ENCODE peak calls at places on chromosomes 11 and 22, in seven cellular contexts. One of them, this sample, is unnamed.

GRCh38 chr11:44979536-44980399 is 29.1 kb upstream of the TP53I11 start:
- DNase-seq in coronary artery: no peak
- DNase-seq in uterus: no peak
- DNase-seq in RWPE1: peak
- DNase-seq in HFF-Myc: no peak
- DNase-seq in WTC11: no peak
- DNase-seq in neural crest cell: no peak
- DNase-seq in this sample: no peak

GRCh38 chr11:34633990-34634725 is 13.3 kb downstream of the EHF start:
- DNase-seq in coronary artery: no peak
- DNase-seq in uterus: no peak
- DNase-seq in RWPE1: no peak
- DNase-seq in HFF-Myc: no peak
- DNase-seq in WTC11: no peak
- DNase-seq in neural crest cell: no peak
- DNase-seq in this sample: no peak

GRCh38 chr11:86949995-86950993 is 4.9 kb downstream of the FZD4 start:
- DNase-seq in coronary artery: no peak
- DNase-seq in uterus: no peak
- DNase-seq in RWPE1: no peak
- DNase-seq in HFF-Myc: no peak
- DNase-seq in WTC11: no peak
- DNase-seq in neural crest cell: no peak
- DNase-seq in this sample: no peak

GRCh38 chr11:122074022-122074421 is 42.0 kb downstream of the BLID start:
- DNase-seq in coronary artery: no peak
- DNase-seq in uterus: no peak
- DNase-seq in RWPE1: no peak
- DNase-seq in HFF-Myc: no peak
- DNase-seq in WTC11: no peak
- DNase-seq in neural crest cell: no peak
- DNase-seq in this sample: no peak

GRCh38 chr11:28759311-28759710 is 651.1 kb downstream of the METTL15 start:
- DNase-seq in coronary artery: no peak
- DNase-seq in uterus: no peak
- DNase-seq in RWPE1: peak
- DNase-seq in HFF-Myc: no peak
- DNase-seq in WTC11: no peak
- DNase-seq in neural crest cell: no peak
- DNase-seq in this sample: no peak

GRCh38 chr11:83292709-83293435 is 6.7 kb upstream of the CCDC90B start:
- DNase-seq in coronary artery: no peak
- DNase-seq in uterus: no peak
- DNase-seq in RWPE1: peak
- DNase-seq in HFF-Myc: peak
- DNase-seq in WTC11: no peak
- DNase-seq in neural crest cell: peak
- DNase-seq in this sample: no peak

GRCh38 chr11:110759972-110760381 is 47.7 kb upstream of the ARHGAP20 start:
- DNase-seq in coronary artery: no peak
- DNase-seq in uterus: no peak
- DNase-seq in RWPE1: no peak
- DNase-seq in HFF-Myc: no peak
- DNase-seq in WTC11: no peak
- DNase-seq in neural crest cell: no peak
- DNase-seq in this sample: no peak

GRCh38 chr11:19617830-19618523 is 94.7 kb upstream of the NAV2 start:
- DNase-seq in coronary artery: no peak
- DNase-seq in uterus: no peak
- DNase-seq in RWPE1: no peak
- DNase-seq in HFF-Myc: no peak
- DNase-seq in WTC11: no peak
- DNase-seq in neural crest cell: no peak
- DNase-seq in this sample: no peak

GRCh38 chr11:129366737-129367597 is 8.7 kb upstream of the BARX2 start:
- DNase-seq in coronary artery: no peak
- DNase-seq in uterus: no peak
- DNase-seq in RWPE1: no peak
- DNase-seq in HFF-Myc: no peak
- DNase-seq in WTC11: no peak
- DNase-seq in neural crest cell: no peak
- DNase-seq in this sample: no peak

GRCh38 chr22:24805790-24806662 is at the start of gene SGSM1:
- DNase-seq in coronary artery: peak
- DNase-seq in uterus: peak
- DNase-seq in RWPE1: peak
- DNase-seq in HFF-Myc: no peak
- DNase-seq in WTC11: peak
- DNase-seq in neural crest cell: peak
- DNase-seq in this sample: no peak

DNA sequence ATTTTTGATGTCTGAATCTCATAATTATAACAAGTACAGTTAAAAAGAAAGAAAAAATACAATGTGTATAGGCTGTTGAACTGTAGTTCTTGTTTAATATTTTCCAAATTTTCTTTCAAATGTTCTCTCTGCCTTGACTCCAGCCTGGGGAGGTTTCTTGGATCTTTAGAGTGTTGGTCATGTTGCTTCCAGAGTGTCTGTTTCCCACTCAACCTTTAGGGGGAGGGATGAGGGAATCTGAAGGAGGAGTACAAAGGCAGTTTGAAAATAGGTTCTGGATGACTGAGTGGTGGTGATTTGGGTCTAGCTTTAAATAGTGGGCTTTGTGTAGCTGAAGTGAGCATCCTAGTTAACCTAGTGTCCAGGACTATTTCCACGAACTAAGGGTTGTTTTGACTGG is 2.0 kb downstream of the CTNND1 start:
- DNase-seq in coronary artery: no peak
- DNase-seq in uterus: no peak
- DNase-seq in RWPE1: peak
- DNase-seq in HFF-Myc: no peak
- DNase-seq in WTC11: no peak
- DNase-seq in neural crest cell: no peak
- DNase-seq in this sample: no peak
- TF ChIP-seq CTCF in coronary artery: no peak
- TF ChIP-seq CTCF in uterus: peak
- TF ChIP-seq CTCF in RWPE1: peak
- TF ChIP-seq CTCF in HFF-Myc: peak
- TF ChIP-seq CTCF in WTC11: no peak
- TF ChIP-seq CTCF in neural crest cell: peak
- TF ChIP-seq CTCF in this sample: peak

GRCh38 chr11:12540913-12541587 is 133.2 kb upstream of the TEAD1 start:
- DNase-seq in coronary artery: no peak
- DNase-seq in uterus: peak
- DNase-seq in RWPE1: peak
- DNase-seq in HFF-Myc: no peak
- DNase-seq in WTC11: no peak
- DNase-seq in neural crest cell: no peak
- DNase-seq in this sample: peak
- TF ChIP-seq CTCF in coronary artery: no peak
- TF ChIP-seq CTCF in uterus: peak
- TF ChIP-seq CTCF in RWPE1: no peak
- TF ChIP-seq CTCF in HFF-Myc: peak
- TF ChIP-seq CTCF in WTC11: no peak
- TF ChIP-seq CTCF in neural crest cell: no peak
- TF ChIP-seq CTCF in this sample: peak

GRCh38 chr11:119694334-119694733 is 34.7 kb downstream of the NECTIN1 start:
- DNase-seq in coronary artery: no peak
- DNase-seq in uterus: no peak
- DNase-seq in RWPE1: no peak
- DNase-seq in HFF-Myc: no peak
- DNase-seq in WTC11: no peak
- DNase-seq in neural crest cell: no peak
- DNase-seq in this sample: no peak
- TF ChIP-seq CTCF in coronary artery: no peak
- TF ChIP-seq CTCF in uterus: no peak
- TF ChIP-seq CTCF in RWPE1: no peak
- TF ChIP-seq CTCF in HFF-Myc: no peak
- TF ChIP-seq CTCF in WTC11: no peak
- TF ChIP-seq CTCF in neural crest cell: no peak
- TF ChIP-seq CTCF in this sample: no peak

GRCh38 chr22:44667829-44668189 is 34.2 kb upstream of the PRR5 start:
- DNase-seq in coronary artery: no peak
- DNase-seq in uterus: no peak
- DNase-seq in RWPE1: no peak
- DNase-seq in HFF-Myc: no peak
- DNase-seq in WTC11: no peak
- DNase-seq in neural crest cell: no peak
- DNase-seq in this sample: no peak

GRCh38 chr22:44670220-44670983 is 31.6 kb upstream of the PRR5 start:
- DNase-seq in coronary artery: no peak
- DNase-seq in uterus: no peak
- DNase-seq in RWPE1: no peak
- DNase-seq in HFF-Myc: no peak
- DNase-seq in WTC11: no peak
- DNase-seq in neural crest cell: no peak
- DNase-seq in this sample: no peak

GRCh38 chr22:44668190-44668885 is 33.7 kb upstream of the PRR5 start:
- DNase-seq in coronary artery: no peak
- DNase-seq in uterus: no peak
- DNase-seq in RWPE1: no peak
- DNase-seq in HFF-Myc: no peak
- DNase-seq in WTC11: peak
- DNase-seq in neural crest cell: no peak
- DNase-seq in this sample: no peak

GRCh38 chr22:44668886-44669724 is 32.9 kb upstream of the PRR5 start:
- DNase-seq in coronary artery: no peak
- DNase-seq in uterus: no peak
- DNase-seq in RWPE1: no peak
- DNase-seq in HFF-Myc: no peak
- DNase-seq in WTC11: no peak
- DNase-seq in neural crest cell: no peak
- DNase-seq in this sample: no peak

DNA sequence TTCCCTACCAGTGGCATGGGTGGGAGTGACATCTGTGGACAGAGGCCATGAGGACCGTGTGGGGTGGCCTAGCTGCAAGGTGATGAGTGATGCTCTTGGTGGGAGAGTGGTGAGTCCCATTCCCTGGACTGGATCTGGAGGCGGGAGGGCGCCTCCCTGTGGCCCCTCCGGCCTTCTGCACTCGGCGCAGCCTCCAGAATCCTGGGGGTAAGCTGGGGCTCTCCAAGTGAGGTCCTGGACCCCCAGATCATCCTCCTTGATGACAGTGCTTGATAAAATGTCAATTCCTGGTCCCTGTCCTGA is 32.3 kb upstream of the PRR5 start:
- DNase-seq in coronary artery: no peak
- DNase-seq in uterus: no peak
- DNase-seq in RWPE1: no peak
- DNase-seq in HFF-Myc: no peak
- DNase-seq in WTC11: peak
- DNase-seq in neural crest cell: no peak
- DNase-seq in this sample: no peak
- TF ChIP-seq CTCF in coronary artery: no peak
- TF ChIP-seq CTCF in uterus: no peak
- TF ChIP-seq CTCF in RWPE1: no peak
- TF ChIP-seq CTCF in HFF-Myc: peak
- TF ChIP-seq CTCF in WTC11: peak
- TF ChIP-seq CTCF in neural crest cell: peak
- TF ChIP-seq CTCF in this sample: peak

GRCh38 chr11:57638005-57638760 is 11.5 kb downstream of the YPEL4 start:
- DNase-seq in coronary artery: no peak
- DNase-seq in uterus: peak
- DNase-seq in RWPE1: peak
- DNase-seq in HFF-Myc: peak
- DNase-seq in WTC11: peak
- DNase-seq in neural crest cell: peak
- DNase-seq in this sample: peak

GRCh38 chr11:57641011-57641410 is 8.7 kb downstream of the YPEL4 start:
- DNase-seq in coronary artery: no peak
- DNase-seq in uterus: no peak
- DNase-seq in RWPE1: no peak
- DNase-seq in HFF-Myc: no peak
- DNase-seq in WTC11: peak
- DNase-seq in neural crest cell: peak
- DNase-seq in this sample: no peak

GRCh38 chr11:57638811-57639320 is 10.8 kb downstream of the YPEL4 start:
- DNase-seq in coronary artery: no peak
- DNase-seq in uterus: no peak
- DNase-seq in RWPE1: no peak
- DNase-seq in HFF-Myc: no peak
- DNase-seq in WTC11: peak
- DNase-seq in neural crest cell: no peak
- DNase-seq in this sample: no peak

GRCh38 chr11:57640068-57640800 is 9.5 kb downstream of the YPEL4 start:
- DNase-seq in coronary artery: no peak
- DNase-seq in uterus: no peak
- DNase-seq in RWPE1: no peak
- DNase-seq in HFF-Myc: no peak
- DNase-seq in WTC11: no peak
- DNase-seq in neural crest cell: no peak
- DNase-seq in this sample: no peak

DNA sequence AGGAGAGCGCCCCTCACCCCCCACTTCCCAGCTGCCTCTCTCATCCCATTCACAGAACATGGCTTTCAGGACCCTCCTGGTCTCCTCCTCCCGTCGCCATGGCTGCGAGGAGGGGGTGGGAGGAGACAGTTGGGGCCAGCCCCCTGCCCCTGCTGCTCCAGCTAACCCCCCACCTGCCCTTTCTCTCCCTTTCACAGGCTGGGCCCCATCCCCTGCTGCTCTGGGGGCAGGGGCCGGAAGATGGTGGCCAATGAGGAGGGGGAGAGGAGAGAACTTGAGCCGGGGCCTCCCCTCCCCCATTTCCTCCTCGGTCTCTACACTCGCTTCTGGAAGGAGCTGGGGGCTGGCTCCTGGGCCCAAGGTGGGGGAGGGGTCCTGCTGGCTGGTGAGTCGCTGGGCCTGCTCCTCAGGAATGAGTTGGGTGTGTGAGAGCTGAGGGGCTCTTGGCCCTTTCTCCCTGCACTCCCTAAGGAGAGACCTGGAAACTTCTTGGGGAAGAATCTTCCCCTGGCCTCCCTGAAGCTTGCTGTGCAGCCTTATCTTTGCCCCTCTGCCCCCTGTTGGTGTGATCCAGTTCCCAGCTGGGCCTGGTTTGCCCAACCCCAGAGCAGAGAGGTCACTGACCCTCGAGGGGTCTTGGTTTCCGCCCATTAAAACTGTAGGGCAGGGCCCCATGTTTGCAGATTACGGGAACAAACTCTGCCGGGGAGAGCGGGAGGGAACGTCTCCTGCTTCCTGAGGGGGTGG is 10.2 kb downstream of the YPEL4 start:
- DNase-seq in coronary artery: no peak
- DNase-seq in uterus: peak
- DNase-seq in RWPE1: no peak
- DNase-seq in HFF-Myc: no peak
- DNase-seq in WTC11: peak
- DNase-seq in neural crest cell: peak
- DNase-seq in this sample: no peak
- TF ChIP-seq CTCF in coronary artery: no peak
- TF ChIP-seq CTCF in uterus: no peak
- TF ChIP-seq CTCF in RWPE1: no peak
- TF ChIP-seq CTCF in HFF-Myc: peak
- TF ChIP-seq CTCF in WTC11: no peak
- TF ChIP-seq CTCF in neural crest cell: peak
- TF ChIP-seq CTCF in this sample: no peak